ENCODE peak calls at places on chromosomes 16 and 17, in seven cellular contexts. Y is prostate gland, F is suprapubic skin, U is SK-N-SH, J is breast epithelium, A is transverse colon, R is Panc1. G is an unnamed sample.
A peak's percentile ranks its signal among the peaks of the same experiment; 100 is the strongest.

GRCh38 chr16:66798162-66798561 is 3.2 kb downstream of the TERB1 start:
- DNase-seq in Y (no peak), F (no peak), U (no peak), J (no peak), A (no peak), R (no peak), G (no peak)

GRCh38 chr17:45221081-45221996 is at the start of gene FMNL1:
- DNase-seq in Y (no peak), F (no peak), U (peak; percentile 71), J (no peak), A (peak; percentile 75), R (no peak), G (no peak)

GRCh38 chr16:57732011-57732410 is 3.6 kb upstream of the KATNB1 start:
- DNase-seq in Y (no peak), F (no peak), U (no peak), J (no peak), A (no peak), R (no peak), G (no peak)

GRCh38 chr17:44967026-44967906 is 837 bp downstream of the C1QL1 start:
- DNase-seq in Y (no peak), F (no peak), U (peak; percentile 64), J (no peak), A (no peak), R (no peak), G (no peak)

GRCh38 chr17:37368577-37368976 is 7.2 kb upstream of the C17orf78 start:
- DNase-seq in Y (no peak), F (no peak), U (no peak), J (no peak), A (no peak), R (no peak), G (no peak)

GRCh38 chr17:75524971-75525805 is at the start of gene LLGL2:
- DNase-seq in Y (peak; percentile 89), F (no peak), U (peak; percentile 99), J (peak; percentile 80), A (peak; percentile 94), R (no peak), G (no peak)

GRCh38 chr16:76837872-76838271 is 353.1 kb upstream of the MON1B start:
- DNase-seq in Y (no peak), F (no peak), U (no peak), J (no peak), A (no peak), R (no peak), G (no peak)

GRCh38 chr17:17146791-17147406 is 59.2 kb downstream of the PLD6 start:
- DNase-seq in Y (no peak), F (no peak), U (no peak), J (no peak), A (peak; percentile 22), R (no peak), G (no peak)

GRCh38 chr17:78745407-78746088 is 36.5 kb downstream of the CYTH1 start:
- DNase-seq in Y (no peak), F (no peak), U (no peak), J (no peak), A (no peak), R (no peak), G (no peak)

GRCh38 chr16:66036162-66036561 is 330.3 kb upstream of the CDH5 start:
- DNase-seq in Y (no peak), F (no peak), U (no peak), J (no peak), A (no peak), R (no peak), G (no peak)

GRCh38 chr17:56899403-56899802 is 14.4 kb downstream of the TRIM25 start:
- DNase-seq in Y (no peak), F (no peak), U (no peak), J (no peak), A (no peak), R (no peak), G (no peak)

GRCh38 chr17:40065041-40065770 is 2.4 kb downstream of the THRA start:
- DNase-seq in Y (no peak), F (no peak), U (peak; percentile 40), J (no peak), A (no peak), R (no peak), G (no peak)

GRCh38 chr16:82580293-82580900 is 46.4 kb upstream of the CDH13 start:
- DNase-seq in Y (peak; percentile 32), F (no peak), U (peak; percentile 22), J (no peak), A (no peak), R (no peak), G (no peak)

GRCh38 chr17:55722016-55722706 is 503 bp downstream of the TMEM100 start:
- DNase-seq in Y (no peak), F (no peak), U (no peak), J (no peak), A (no peak), R (no peak), G (no peak)

GRCh38 chr16:74035816-74036215 is 260.8 kb upstream of the PSMD7 start:
- DNase-seq in Y (no peak), F (no peak), U (peak; percentile 62), J (no peak), A (no peak), R (no peak), G (no peak)

GRCh38 chr16:87274808-87275207 is 42.4 kb downstream of the C16orf95 start:
- DNase-seq in Y (no peak), F (no peak), U (no peak), J (no peak), A (no peak), R (no peak), G (no peak)

GRCh38 chr17:72351884-72352346 is 231.1 kb downstream of the SOX9 start:
- DNase-seq in Y (peak; percentile 49), F (peak; percentile 48), U (peak; percentile 50), J (no peak), A (no peak), R (no peak), G (no peak)

GRCh38 chr17:37490638-37491614 is 1.2 kb downstream of the DUSP14 start:
- DNase-seq in Y (peak; percentile 58), F (peak; percentile 74), U (no peak), J (peak; percentile 75), A (peak; percentile 28), R (no peak), G (no peak)

GRCh38 chr17:61808442-61808841 is 54.9 kb downstream of the BRIP1 start:
- DNase-seq in Y (no peak), F (no peak), U (no peak), J (no peak), A (no peak), R (no peak), G (no peak)

GRCh38 chr16:67284699-67285646 is 5.6 kb downstream of the PLEKHG4 start:
- DNase-seq in Y (peak; percentile 36), F (no peak), U (peak; percentile 69), J (no peak), A (peak; percentile 49), R (no peak), G (no peak)

GRCh38 chr17:16215002-16215272 is 397 bp downstream of the NCOR1 start:
- DNase-seq in Y (peak; percentile 18), F (peak; percentile 74), U (peak; percentile 80), J (no peak), A (peak; percentile 54), R (no peak), G (no peak)

GRCh38 chr17:75815399-75815798 is 28.8 kb downstream of the UNC13D start:
- DNase-seq in Y (no peak), F (no peak), U (no peak), J (no peak), A (no peak), R (no peak), G (no peak)

GRCh38 chr17:21689604-21690003 is 2.7 kb upstream of the KCNJ18 start:
- DNase-seq in Y (no peak), F (peak; percentile 80), U (no peak), J (no peak), A (no peak), R (no peak), G (no peak)
- TF ChIP-seq CTCF in Y (no peak), F (no peak), U (no peak), J (no peak), A (no peak), R (no peak), G (no peak)

GRCh38 chr17:81510798-81511549 is 1.6 kb downstream of the ACTG1 start:
- DNase-seq in Y (no peak), F (no peak), U (no peak), J (no peak), A (no peak), R (no peak), G (no peak)
- TF ChIP-seq POLR2AphosphoS5 in Y (no peak), F (peak; percentile 15), U (peak; percentile 38), J (peak; percentile 4), A (peak; percentile 76), R (no peak), G (peak; percentile 69)

GRCh38 chr16:19375561-19376158 is 42.0 kb upstream of the TMC5 start:
- DNase-seq in Y (peak; percentile 25), F (no peak), U (peak; percentile 77), J (peak; percentile 30), A (peak; percentile 40), R (peak; percentile 55), G (no peak)
- TF ChIP-seq CTCF in Y (peak; percentile 94), F (peak; percentile 78), U (peak; percentile 89), J (peak; percentile 81), A (peak; percentile 88), R (peak; percentile 92), G (peak; percentile 82)

GRCh38 chr17:80751070-80751459 is 206.4 kb downstream of the RPTOR start:
- DNase-seq in Y (no peak), F (peak; percentile 79), U (no peak), J (no peak), A (no peak), R (no peak), G (no peak)
- TF ChIP-seq POLR2AphosphoS5 in Y (peak; percentile 52), F (no peak), U (no peak), J (no peak), A (no peak), R (no peak), G (peak; percentile 33)

G was measured in vagina.